ENCODE peak calls at places on chromosomes 3 and 15, in seven cellular contexts. One of them, this sample, is unnamed.

GRCh38 chr3:24451461-24452099 is 43.1 kb downstream of the THRB start:
- DNase-seq in GM03348: no peak
- DNase-seq in sciatic nerve: no peak
- DNase-seq in left cardiac atrium: no peak
- DNase-seq in NCI-H82: no peak
- DNase-seq in NCI-H1105 treated with DMSO at 0.1 percent for 48 hours: no peak
- DNase-seq in activated CD4-positive, alpha-beta T cell treated with anti-CD3 and anti-CD28 coated beads for 24 hours: no peak
- DNase-seq in this sample: peak; percentile 6

GRCh38 chr3:127043041-127043641 is 60.2 kb downstream of the PLXNA1 start:
- DNase-seq in GM03348: peak; percentile 80
- DNase-seq in sciatic nerve: peak; percentile 56
- DNase-seq in left cardiac atrium: peak; percentile 24
- DNase-seq in NCI-H82: no peak
- DNase-seq in NCI-H1105 treated with DMSO at 0.1 percent for 48 hours: no peak
- DNase-seq in activated CD4-positive, alpha-beta T cell treated with anti-CD3 and anti-CD28 coated beads for 24 hours: no peak
- DNase-seq in this sample: peak; percentile 55

GRCh38 chr3:105786241-105786640 is 82.6 kb downstream of the CBLB start:
- DNase-seq in GM03348: no peak
- DNase-seq in sciatic nerve: no peak
- DNase-seq in left cardiac atrium: no peak
- DNase-seq in NCI-H82: no peak
- DNase-seq in NCI-H1105 treated with DMSO at 0.1 percent for 48 hours: no peak
- DNase-seq in activated CD4-positive, alpha-beta T cell treated with anti-CD3 and anti-CD28 coated beads for 24 hours: no peak
- DNase-seq in this sample: no peak

GRCh38 chr3:24498796-24499195 is 4.1 kb upstream of the THRB start:
- DNase-seq in GM03348: no peak
- DNase-seq in sciatic nerve: no peak
- DNase-seq in left cardiac atrium: no peak
- DNase-seq in NCI-H82: no peak
- DNase-seq in NCI-H1105 treated with DMSO at 0.1 percent for 48 hours: no peak
- DNase-seq in activated CD4-positive, alpha-beta T cell treated with anti-CD3 and anti-CD28 coated beads for 24 hours: no peak
- DNase-seq in this sample: no peak

GRCh38 chr3:38653685-38654537 is 4.4 kb upstream of the SCN5A start:
- DNase-seq in GM03348: no peak
- DNase-seq in sciatic nerve: no peak
- DNase-seq in left cardiac atrium: no peak
- DNase-seq in NCI-H82: no peak
- DNase-seq in NCI-H1105 treated with DMSO at 0.1 percent for 48 hours: no peak
- DNase-seq in activated CD4-positive, alpha-beta T cell treated with anti-CD3 and anti-CD28 coated beads for 24 hours: no peak
- DNase-seq in this sample: no peak

GRCh38 chr15:38651328-38652038 is 86.9 kb upstream of the RASGRP1 start:
- DNase-seq in GM03348: no peak
- DNase-seq in sciatic nerve: no peak
- DNase-seq in left cardiac atrium: no peak
- DNase-seq in NCI-H82: no peak
- DNase-seq in NCI-H1105 treated with DMSO at 0.1 percent for 48 hours: no peak
- DNase-seq in activated CD4-positive, alpha-beta T cell treated with anti-CD3 and anti-CD28 coated beads for 24 hours: no peak
- DNase-seq in this sample: peak; percentile 73

GRCh38 chr3:38662544-38662943 is 13.1 kb upstream of the SCN5A start:
- DNase-seq in GM03348: no peak
- DNase-seq in sciatic nerve: no peak
- DNase-seq in left cardiac atrium: no peak
- DNase-seq in NCI-H82: peak; percentile 68
- DNase-seq in NCI-H1105 treated with DMSO at 0.1 percent for 48 hours: peak; percentile 22
- DNase-seq in activated CD4-positive, alpha-beta T cell treated with anti-CD3 and anti-CD28 coated beads for 24 hours: no peak
- DNase-seq in this sample: peak; percentile 64

GRCh38 chr3:102083971-102084370 is 234.7 kb downstream of the NFKBIZ start:
- DNase-seq in GM03348: peak; percentile 31
- DNase-seq in sciatic nerve: no peak
- DNase-seq in left cardiac atrium: no peak
- DNase-seq in NCI-H82: no peak
- DNase-seq in NCI-H1105 treated with DMSO at 0.1 percent for 48 hours: no peak
- DNase-seq in activated CD4-positive, alpha-beta T cell treated with anti-CD3 and anti-CD28 coated beads for 24 hours: no peak
- DNase-seq in this sample: no peak

GRCh38 chr15:51647128-51647562 is 24.6 kb upstream of the DMXL2 start:
- DNase-seq in GM03348: peak; percentile 41
- DNase-seq in sciatic nerve: peak; percentile 65
- DNase-seq in left cardiac atrium: peak; percentile 39
- DNase-seq in NCI-H82: peak; percentile 65
- DNase-seq in NCI-H1105 treated with DMSO at 0.1 percent for 48 hours: peak; percentile 4
- DNase-seq in activated CD4-positive, alpha-beta T cell treated with anti-CD3 and anti-CD28 coated beads for 24 hours: no peak
- DNase-seq in this sample: peak; percentile 75

GRCh38 chr3:40995271-40995670 is 204.0 kb upstream of the CTNNB1 start:
- DNase-seq in GM03348: no peak
- DNase-seq in sciatic nerve: no peak
- DNase-seq in left cardiac atrium: no peak
- DNase-seq in NCI-H82: no peak
- DNase-seq in NCI-H1105 treated with DMSO at 0.1 percent for 48 hours: no peak
- DNase-seq in activated CD4-positive, alpha-beta T cell treated with anti-CD3 and anti-CD28 coated beads for 24 hours: no peak
- DNase-seq in this sample: no peak

GRCh38 chr3:26703519-26703918 is 80.9 kb downstream of the LRRC3B start:
- DNase-seq in GM03348: no peak
- DNase-seq in sciatic nerve: no peak
- DNase-seq in left cardiac atrium: no peak
- DNase-seq in NCI-H82: no peak
- DNase-seq in NCI-H1105 treated with DMSO at 0.1 percent for 48 hours: no peak
- DNase-seq in activated CD4-positive, alpha-beta T cell treated with anti-CD3 and anti-CD28 coated beads for 24 hours: no peak
- DNase-seq in this sample: no peak

GRCh38 chr15:63672369-63672768 is 75.2 kb downstream of the FBXL22 start:
- DNase-seq in GM03348: no peak
- DNase-seq in sciatic nerve: no peak
- DNase-seq in left cardiac atrium: no peak
- DNase-seq in NCI-H82: no peak
- DNase-seq in NCI-H1105 treated with DMSO at 0.1 percent for 48 hours: no peak
- DNase-seq in activated CD4-positive, alpha-beta T cell treated with anti-CD3 and anti-CD28 coated beads for 24 hours: no peak
- DNase-seq in this sample: no peak

GRCh38 chr3:112087746-112088145 is 1.6 kb downstream of the C3orf52 start:
- DNase-seq in GM03348: no peak
- DNase-seq in sciatic nerve: no peak
- DNase-seq in left cardiac atrium: no peak
- DNase-seq in NCI-H82: no peak
- DNase-seq in NCI-H1105 treated with DMSO at 0.1 percent for 48 hours: no peak
- DNase-seq in activated CD4-positive, alpha-beta T cell treated with anti-CD3 and anti-CD28 coated beads for 24 hours: no peak
- DNase-seq in this sample: no peak

GRCh38 chr15:89728254-89728653 is 22.8 kb downstream of the MESP1 start:
- DNase-seq in GM03348: no peak
- DNase-seq in sciatic nerve: no peak
- DNase-seq in left cardiac atrium: no peak
- DNase-seq in NCI-H82: no peak
- DNase-seq in NCI-H1105 treated with DMSO at 0.1 percent for 48 hours: no peak
- DNase-seq in activated CD4-positive, alpha-beta T cell treated with anti-CD3 and anti-CD28 coated beads for 24 hours: no peak
- DNase-seq in this sample: no peak

GRCh38 chr15:99426431-99427105 is 139.2 kb upstream of the MEF2A start:
- DNase-seq in GM03348: no peak
- DNase-seq in sciatic nerve: peak; percentile 40
- DNase-seq in left cardiac atrium: no peak
- DNase-seq in NCI-H82: no peak
- DNase-seq in NCI-H1105 treated with DMSO at 0.1 percent for 48 hours: no peak
- DNase-seq in activated CD4-positive, alpha-beta T cell treated with anti-CD3 and anti-CD28 coated beads for 24 hours: no peak
- DNase-seq in this sample: no peak

GRCh38 chr3:15521573-15521965 is at the start of gene COLQ:
- DNase-seq in GM03348: no peak
- DNase-seq in sciatic nerve: no peak
- DNase-seq in left cardiac atrium: no peak
- DNase-seq in NCI-H82: no peak
- DNase-seq in NCI-H1105 treated with DMSO at 0.1 percent for 48 hours: no peak
- DNase-seq in activated CD4-positive, alpha-beta T cell treated with anti-CD3 and anti-CD28 coated beads for 24 hours: no peak
- DNase-seq in this sample: no peak

GRCh38 chr3:64214002-64214696 is 11.1 kb downstream of the PRICKLE2 start:
- DNase-seq in GM03348: peak; percentile 76
- DNase-seq in sciatic nerve: peak; percentile 88
- DNase-seq in left cardiac atrium: peak; percentile 84
- DNase-seq in NCI-H82: no peak
- DNase-seq in NCI-H1105 treated with DMSO at 0.1 percent for 48 hours: peak; percentile 50
- DNase-seq in activated CD4-positive, alpha-beta T cell treated with anti-CD3 and anti-CD28 coated beads for 24 hours: no peak
- DNase-seq in this sample: peak; percentile 60

GRCh38 chr3:21839181-21839580 is 88.2 kb upstream of the ZNF385D start:
- DNase-seq in GM03348: peak; percentile 17
- DNase-seq in sciatic nerve: no peak
- DNase-seq in left cardiac atrium: no peak
- DNase-seq in NCI-H82: no peak
- DNase-seq in NCI-H1105 treated with DMSO at 0.1 percent for 48 hours: no peak
- DNase-seq in activated CD4-positive, alpha-beta T cell treated with anti-CD3 and anti-CD28 coated beads for 24 hours: no peak
- DNase-seq in this sample: no peak

GRCh38 chr3:170862618-170863374 is 7.2 kb downstream of the RPL22L1 start:
- DNase-seq in GM03348: peak; percentile 19
- DNase-seq in sciatic nerve: no peak
- DNase-seq in left cardiac atrium: no peak
- DNase-seq in NCI-H82: peak; percentile 32
- DNase-seq in NCI-H1105 treated with DMSO at 0.1 percent for 48 hours: no peak
- DNase-seq in activated CD4-positive, alpha-beta T cell treated with anti-CD3 and anti-CD28 coated beads for 24 hours: no peak
- DNase-seq in this sample: no peak

GRCh38 chr15:61871926-61872522 is 188.2 kb downstream of the VPS13C start:
- DNase-seq in GM03348: peak; percentile 28
- DNase-seq in sciatic nerve: no peak
- DNase-seq in left cardiac atrium: no peak
- DNase-seq in NCI-H82: peak; percentile 45
- DNase-seq in NCI-H1105 treated with DMSO at 0.1 percent for 48 hours: peak; percentile 70
- DNase-seq in activated CD4-positive, alpha-beta T cell treated with anti-CD3 and anti-CD28 coated beads for 24 hours: no peak
- DNase-seq in this sample: peak; percentile 54

GRCh38 chr3:22372292-22372949 is 621.4 kb upstream of the ZNF385D start:
- DNase-seq in GM03348: peak; percentile 38
- DNase-seq in sciatic nerve: peak; percentile 47
- DNase-seq in left cardiac atrium: peak; percentile 20
- DNase-seq in NCI-H82: peak; percentile 20
- DNase-seq in NCI-H1105 treated with DMSO at 0.1 percent for 48 hours: peak; percentile 4
- DNase-seq in activated CD4-positive, alpha-beta T cell treated with anti-CD3 and anti-CD28 coated beads for 24 hours: no peak
- DNase-seq in this sample: no peak

GRCh38 chr3:42667523-42668402 is 14.3 kb downstream of the ZBTB47 start:
- DNase-seq in GM03348: peak; percentile 7
- DNase-seq in sciatic nerve: peak; percentile 58
- DNase-seq in left cardiac atrium: no peak
- DNase-seq in NCI-H82: peak; percentile 90
- DNase-seq in NCI-H1105 treated with DMSO at 0.1 percent for 48 hours: peak; percentile 6
- DNase-seq in activated CD4-positive, alpha-beta T cell treated with anti-CD3 and anti-CD28 coated beads for 24 hours: no peak
- DNase-seq in this sample: no peak

GRCh38 chr3:28322464-28322863 is 26.1 kb upstream of the ZCWPW2 start:
- DNase-seq in GM03348: peak; percentile 9
- DNase-seq in sciatic nerve: no peak
- DNase-seq in left cardiac atrium: no peak
- DNase-seq in NCI-H82: no peak
- DNase-seq in NCI-H1105 treated with DMSO at 0.1 percent for 48 hours: no peak
- DNase-seq in activated CD4-positive, alpha-beta T cell treated with anti-CD3 and anti-CD28 coated beads for 24 hours: no peak
- DNase-seq in this sample: peak; percentile 49

GRCh38 chr3:62252614-62253147 is 120.7 kb downstream of the FEZF2 start:
- DNase-seq in GM03348: peak; percentile 13
- DNase-seq in sciatic nerve: no peak
- DNase-seq in left cardiac atrium: no peak
- DNase-seq in NCI-H82: no peak
- DNase-seq in NCI-H1105 treated with DMSO at 0.1 percent for 48 hours: no peak
- DNase-seq in activated CD4-positive, alpha-beta T cell treated with anti-CD3 and anti-CD28 coated beads for 24 hours: no peak
- DNase-seq in this sample: peak; percentile 10

GRCh38 chr3:188417329-188417728 is 263.4 kb downstream of the LPP start:
- DNase-seq in GM03348: no peak
- DNase-seq in sciatic nerve: no peak
- DNase-seq in left cardiac atrium: no peak
- DNase-seq in NCI-H82: no peak
- DNase-seq in NCI-H1105 treated with DMSO at 0.1 percent for 48 hours: no peak
- DNase-seq in activated CD4-positive, alpha-beta T cell treated with anti-CD3 and anti-CD28 coated beads for 24 hours: no peak
- DNase-seq in this sample: no peak

GRCh38 chr3:104040896-104041295 is 1325.8 kb upstream of the ALCAM start:
- DNase-seq in GM03348: no peak
- DNase-seq in sciatic nerve: no peak
- DNase-seq in left cardiac atrium: no peak
- DNase-seq in NCI-H82: no peak
- DNase-seq in NCI-H1105 treated with DMSO at 0.1 percent for 48 hours: no peak
- DNase-seq in activated CD4-positive, alpha-beta T cell treated with anti-CD3 and anti-CD28 coated beads for 24 hours: no peak
- DNase-seq in this sample: no peak

GRCh38 chr3:192577271-192577670 is 150.1 kb downstream of the FGF12 start:
- DNase-seq in GM03348: no peak
- DNase-seq in sciatic nerve: no peak
- DNase-seq in left cardiac atrium: no peak
- DNase-seq in NCI-H82: no peak
- DNase-seq in NCI-H1105 treated with DMSO at 0.1 percent for 48 hours: peak; percentile 26
- DNase-seq in activated CD4-positive, alpha-beta T cell treated with anti-CD3 and anti-CD28 coated beads for 24 hours: no peak
- DNase-seq in this sample: no peak

This sample was measured in bronchial epithelial cell.